ENCODE peak calls at places on chromosomes 16 and 17, in six cellular contexts. One of them, this sample, is unnamed.

GRCh38 chr17:34252138-34252889 is 2.8 kb upstream of the CCL2 start:
- DNase-seq in CD8-positive, alpha-beta T cell: no peak
- DNase-seq in prostate gland: peak; percentile 89
- DNase-seq in GM12865: peak; percentile 57
- DNase-seq in fibroblast of the aortic adventitia: peak; percentile 97
- DNase-seq in fibroblast of lung: peak; percentile 80
- DNase-seq in this sample: peak; percentile 73

GRCh38 chr16:65731840-65732239 is 610.0 kb upstream of the CDH11 start:
- DNase-seq in fibroblast of the aortic adventitia: peak; percentile 34
- DNase-seq in CD8-positive, alpha-beta T cell: no peak
- DNase-seq in prostate gland: no peak
- DNase-seq in GM12865: no peak
- DNase-seq in fibroblast of lung: no peak
- DNase-seq in this sample: no peak

GRCh38 chr17:78049609-78050008 is 78.9 kb downstream of the TMC6 start:
- DNase-seq in fibroblast of lung: no peak
- DNase-seq in fibroblast of the aortic adventitia: no peak
- DNase-seq in prostate gland: no peak
- DNase-seq in GM12865: no peak
- DNase-seq in CD8-positive, alpha-beta T cell: no peak
- DNase-seq in this sample: no peak

GRCh38 chr17:34178047-34178446 is 77.0 kb upstream of the CCL2 start:
- DNase-seq in fibroblast of the aortic adventitia: no peak
- DNase-seq in prostate gland: no peak
- DNase-seq in fibroblast of lung: no peak
- DNase-seq in CD8-positive, alpha-beta T cell: no peak
- DNase-seq in GM12865: no peak
- DNase-seq in this sample: no peak

GRCh38 chr17:75681289-75681688 is 14.2 kb downstream of the SAP30BP start:
- DNase-seq in CD8-positive, alpha-beta T cell: no peak
- DNase-seq in prostate gland: no peak
- DNase-seq in fibroblast of lung: no peak
- DNase-seq in fibroblast of the aortic adventitia: peak; percentile 56
- DNase-seq in GM12865: no peak
- DNase-seq in this sample: peak; percentile 60

GRCh38 chr16:4515611-4516233 is 22.9 kb downstream of the CDIP1 start:
- DNase-seq in fibroblast of lung: no peak
- DNase-seq in GM12865: peak; percentile 72
- DNase-seq in CD8-positive, alpha-beta T cell: no peak
- DNase-seq in prostate gland: no peak
- DNase-seq in fibroblast of the aortic adventitia: peak; percentile 41
- DNase-seq in this sample: no peak

GRCh38 chr16:47463771-47464624 is 2.9 kb downstream of the PHKB start:
- DNase-seq in fibroblast of lung: no peak
- DNase-seq in GM12865: peak; percentile 33
- DNase-seq in CD8-positive, alpha-beta T cell: no peak
- DNase-seq in prostate gland: no peak
- DNase-seq in fibroblast of the aortic adventitia: no peak
- DNase-seq in this sample: peak; percentile 3

GRCh38 chr17:48504953-48505352 is 25.9 kb downstream of the HOXB1 start:
- DNase-seq in fibroblast of the aortic adventitia: no peak
- DNase-seq in fibroblast of lung: no peak
- DNase-seq in GM12865: no peak
- DNase-seq in prostate gland: no peak
- DNase-seq in CD8-positive, alpha-beta T cell: no peak
- DNase-seq in this sample: no peak

GRCh38 chr16:29230671-29231091 is 175.8 kb downstream of the NPIPB11 start:
- DNase-seq in GM12865: no peak
- DNase-seq in CD8-positive, alpha-beta T cell: no peak
- DNase-seq in fibroblast of the aortic adventitia: peak; percentile 30
- DNase-seq in fibroblast of lung: peak; percentile 51
- DNase-seq in prostate gland: no peak
- DNase-seq in this sample: peak; percentile 76

GRCh38 chr17:82330322-82331239 is 3.0 kb downstream of the SECTM1 start:
- DNase-seq in fibroblast of the aortic adventitia: peak; percentile 76
- DNase-seq in prostate gland: no peak
- DNase-seq in GM12865: peak; percentile 49
- DNase-seq in fibroblast of lung: peak; percentile 75
- DNase-seq in CD8-positive, alpha-beta T cell: no peak
- DNase-seq in this sample: peak; percentile 84

GRCh38 chr17:13031718-13032350 is 14.0 kb upstream of the ELAC2 start:
- DNase-seq in GM12865: peak; percentile 64
- DNase-seq in fibroblast of lung: peak; percentile 59
- DNase-seq in prostate gland: no peak
- DNase-seq in CD8-positive, alpha-beta T cell: peak; percentile 27
- DNase-seq in fibroblast of the aortic adventitia: peak; percentile 72
- DNase-seq in this sample: peak; percentile 78

GRCh38 chr16:15847621-15848175 is 9.1 kb downstream of the MYH11 start:
- DNase-seq in fibroblast of the aortic adventitia: no peak
- DNase-seq in CD8-positive, alpha-beta T cell: no peak
- DNase-seq in fibroblast of lung: peak; percentile 13
- DNase-seq in prostate gland: no peak
- DNase-seq in GM12865: no peak
- DNase-seq in this sample: no peak

GRCh38 chr16:66380421-66380820 is 13.9 kb downstream of the CDH5 start:
- DNase-seq in fibroblast of lung: no peak
- DNase-seq in GM12865: no peak
- DNase-seq in CD8-positive, alpha-beta T cell: no peak
- DNase-seq in prostate gland: no peak
- DNase-seq in fibroblast of the aortic adventitia: no peak
- DNase-seq in this sample: no peak

GRCh38 chr17:78648293-78648692 is 71.1 kb upstream of the DNAH17 start:
- DNase-seq in fibroblast of the aortic adventitia: no peak
- DNase-seq in prostate gland: no peak
- DNase-seq in GM12865: no peak
- DNase-seq in CD8-positive, alpha-beta T cell: no peak
- DNase-seq in fibroblast of lung: no peak
- DNase-seq in this sample: no peak

GRCh38 chr17:35577826-35578194 is 561 bp downstream of the PEX12 start:
- DNase-seq in fibroblast of lung: peak; percentile 19
- DNase-seq in GM12865: peak; percentile 30
- DNase-seq in CD8-positive, alpha-beta T cell: no peak
- DNase-seq in fibroblast of the aortic adventitia: peak; percentile 16
- DNase-seq in prostate gland: no peak
- DNase-seq in this sample: peak; percentile 38

GRCh38 chr17:17603178-17603894 is 11.8 kb upstream of the PEMT start:
- DNase-seq in fibroblast of the aortic adventitia: no peak
- DNase-seq in fibroblast of lung: no peak
- DNase-seq in GM12865: no peak
- DNase-seq in CD8-positive, alpha-beta T cell: no peak
- DNase-seq in prostate gland: no peak
- DNase-seq in this sample: no peak

GRCh38 chr16:74842413-74842812 is 67.8 kb upstream of the FA2H start:
- DNase-seq in GM12865: no peak
- DNase-seq in CD8-positive, alpha-beta T cell: no peak
- DNase-seq in fibroblast of the aortic adventitia: no peak
- DNase-seq in prostate gland: peak; percentile 9
- DNase-seq in fibroblast of lung: no peak
- DNase-seq in this sample: no peak

GRCh38 chr17:82248815-82249638 is 20.2 kb downstream of the SLC16A3 start:
- DNase-seq in prostate gland: no peak
- DNase-seq in fibroblast of lung: no peak
- DNase-seq in fibroblast of the aortic adventitia: no peak
- DNase-seq in CD8-positive, alpha-beta T cell: no peak
- DNase-seq in GM12865: no peak
- DNase-seq in this sample: no peak

GRCh38 chr17:16422416-16422815 is 7.0 kb downstream of the TRPV2 start:
- DNase-seq in fibroblast of lung: no peak
- DNase-seq in GM12865: no peak
- DNase-seq in prostate gland: no peak
- DNase-seq in fibroblast of the aortic adventitia: no peak
- DNase-seq in CD8-positive, alpha-beta T cell: no peak
- DNase-seq in this sample: no peak

GRCh38 chr17:63333869-63334268 is 112.2 kb downstream of the CYB561 start:
- DNase-seq in fibroblast of the aortic adventitia: no peak
- DNase-seq in GM12865: no peak
- DNase-seq in prostate gland: no peak
- DNase-seq in CD8-positive, alpha-beta T cell: no peak
- DNase-seq in fibroblast of lung: no peak
- DNase-seq in this sample: no peak

DNA sequence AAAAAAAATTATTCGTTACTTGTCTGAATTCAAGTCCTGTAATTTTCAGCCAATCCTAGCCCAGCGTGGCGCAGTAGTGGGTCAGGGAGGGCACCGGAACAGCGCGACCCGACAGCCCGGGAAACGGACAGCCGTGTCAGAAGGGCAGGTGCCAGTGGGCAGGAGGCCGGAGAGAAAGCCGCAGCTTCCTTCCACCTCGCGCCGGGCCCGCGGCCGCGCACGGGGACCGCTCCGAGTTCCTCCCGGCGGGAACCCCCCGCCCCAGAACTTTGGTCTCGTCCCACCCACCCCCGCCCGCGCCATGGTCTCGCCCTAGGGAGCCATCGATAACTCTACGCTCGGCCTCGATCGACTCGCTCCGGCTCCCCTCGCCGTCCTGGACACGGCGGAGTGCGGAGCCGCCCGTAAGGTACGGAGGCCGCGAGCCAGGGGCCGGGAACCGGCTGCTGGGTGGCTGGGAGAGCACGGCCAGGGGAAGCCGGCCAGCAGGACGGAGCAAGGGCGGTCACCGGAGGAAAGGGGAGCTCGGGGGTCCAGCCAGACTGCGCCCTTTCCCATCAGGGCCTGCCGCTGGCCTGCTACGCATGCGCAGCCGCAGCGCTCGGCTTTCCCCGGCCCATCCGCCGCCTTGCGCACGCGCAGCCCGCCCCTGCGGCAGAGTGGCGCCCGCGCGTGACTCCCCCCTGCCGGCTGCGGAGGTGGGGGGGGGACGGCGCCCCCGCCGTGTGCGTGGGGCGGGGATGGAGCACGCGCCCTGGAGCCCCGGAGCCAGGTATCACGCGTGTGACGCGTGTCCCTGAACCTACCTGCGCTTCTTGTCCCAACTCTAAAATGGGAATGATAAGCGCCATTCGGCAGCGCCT is at the start of gene MLST8:
- DNase-seq in CD8-positive, alpha-beta T cell: peak; percentile 90
- DNase-seq in fibroblast of the aortic adventitia: peak; percentile 87
- DNase-seq in GM12865: peak; percentile 94
- DNase-seq in fibroblast of lung: peak; percentile 88
- DNase-seq in prostate gland: peak; percentile 74
- DNase-seq in this sample: peak; percentile 94
- TF ChIP-seq CTCF in CD8-positive, alpha-beta T cell: no peak
- TF ChIP-seq CTCF in fibroblast of the aortic adventitia: no peak
- TF ChIP-seq CTCF in GM12865: peak; percentile 31
- TF ChIP-seq CTCF in fibroblast of lung: no peak
- TF ChIP-seq CTCF in prostate gland: no peak
- TF ChIP-seq CTCF in this sample: no peak

DNA sequence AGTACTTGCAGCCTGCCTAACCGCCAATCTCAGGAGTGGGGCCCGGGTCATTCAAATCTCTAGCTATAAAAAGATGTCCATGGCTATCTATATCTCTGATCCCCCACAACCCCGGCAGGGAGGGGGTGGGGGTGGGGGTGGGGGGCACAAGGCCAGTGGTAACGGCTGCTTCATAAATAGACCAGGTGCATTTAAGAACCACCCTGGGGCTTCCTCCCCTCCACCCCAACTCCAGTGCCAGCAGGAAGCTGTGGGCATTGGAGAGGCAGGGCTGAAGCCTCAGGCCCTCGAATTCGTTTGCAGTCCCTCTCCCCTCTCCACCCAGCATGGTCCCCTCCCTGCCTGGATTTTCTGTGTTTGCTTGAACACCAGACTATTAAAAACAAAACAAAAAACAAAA is 56.0 kb downstream of the RAP1GAP2 start:
- DNase-seq in fibroblast of the aortic adventitia: no peak
- DNase-seq in prostate gland: no peak
- DNase-seq in CD8-positive, alpha-beta T cell: no peak
- DNase-seq in fibroblast of lung: no peak
- DNase-seq in GM12865: no peak
- DNase-seq in this sample: no peak
- H3K4me3 ChIP-seq in fibroblast of the aortic adventitia: no peak overlapping the region
- H3K4me3 ChIP-seq in prostate gland: no peak overlapping the region
- H3K4me3 ChIP-seq in CD8-positive, alpha-beta T cell: no peak overlapping the region
- H3K4me3 ChIP-seq in fibroblast of lung: no peak overlapping the region
- H3K4me3 ChIP-seq in GM12865: no peak overlapping the region
- H3K4me3 ChIP-seq in this sample: no peak overlapping the region

GRCh38 chr17:50148226-50149098 is 2.0 kb downstream of the PPP1R9B start:
- DNase-seq in fibroblast of the aortic adventitia: peak; percentile 36
- DNase-seq in GM12865: peak; percentile 88
- DNase-seq in prostate gland: peak; percentile 83
- DNase-seq in CD8-positive, alpha-beta T cell: peak; percentile 60
- DNase-seq in fibroblast of lung: no peak
- DNase-seq in this sample: no peak

GRCh38 chr17:50150354-50151040 is at the start of gene PPP1R9B:
- DNase-seq in GM12865: no peak
- DNase-seq in fibroblast of the aortic adventitia: no peak
- DNase-seq in CD8-positive, alpha-beta T cell: no peak
- DNase-seq in prostate gland: no peak
- DNase-seq in fibroblast of lung: no peak
- DNase-seq in this sample: no peak

GRCh38 chr17:50149099-50149424 is 1.4 kb downstream of the PPP1R9B start:
- DNase-seq in fibroblast of the aortic adventitia: no peak
- DNase-seq in fibroblast of lung: no peak
- DNase-seq in prostate gland: no peak
- DNase-seq in GM12865: no peak
- DNase-seq in CD8-positive, alpha-beta T cell: no peak
- DNase-seq in this sample: no peak

GRCh38 chr17:50151041-50151936 is 812 bp upstream of the PPP1R9B start:
- DNase-seq in CD8-positive, alpha-beta T cell: peak; percentile 76
- DNase-seq in prostate gland: peak; percentile 86
- DNase-seq in GM12865: peak; percentile 94
- DNase-seq in fibroblast of lung: peak; percentile 91
- DNase-seq in fibroblast of the aortic adventitia: peak; percentile 89
- DNase-seq in this sample: peak; percentile 98

DNA sequence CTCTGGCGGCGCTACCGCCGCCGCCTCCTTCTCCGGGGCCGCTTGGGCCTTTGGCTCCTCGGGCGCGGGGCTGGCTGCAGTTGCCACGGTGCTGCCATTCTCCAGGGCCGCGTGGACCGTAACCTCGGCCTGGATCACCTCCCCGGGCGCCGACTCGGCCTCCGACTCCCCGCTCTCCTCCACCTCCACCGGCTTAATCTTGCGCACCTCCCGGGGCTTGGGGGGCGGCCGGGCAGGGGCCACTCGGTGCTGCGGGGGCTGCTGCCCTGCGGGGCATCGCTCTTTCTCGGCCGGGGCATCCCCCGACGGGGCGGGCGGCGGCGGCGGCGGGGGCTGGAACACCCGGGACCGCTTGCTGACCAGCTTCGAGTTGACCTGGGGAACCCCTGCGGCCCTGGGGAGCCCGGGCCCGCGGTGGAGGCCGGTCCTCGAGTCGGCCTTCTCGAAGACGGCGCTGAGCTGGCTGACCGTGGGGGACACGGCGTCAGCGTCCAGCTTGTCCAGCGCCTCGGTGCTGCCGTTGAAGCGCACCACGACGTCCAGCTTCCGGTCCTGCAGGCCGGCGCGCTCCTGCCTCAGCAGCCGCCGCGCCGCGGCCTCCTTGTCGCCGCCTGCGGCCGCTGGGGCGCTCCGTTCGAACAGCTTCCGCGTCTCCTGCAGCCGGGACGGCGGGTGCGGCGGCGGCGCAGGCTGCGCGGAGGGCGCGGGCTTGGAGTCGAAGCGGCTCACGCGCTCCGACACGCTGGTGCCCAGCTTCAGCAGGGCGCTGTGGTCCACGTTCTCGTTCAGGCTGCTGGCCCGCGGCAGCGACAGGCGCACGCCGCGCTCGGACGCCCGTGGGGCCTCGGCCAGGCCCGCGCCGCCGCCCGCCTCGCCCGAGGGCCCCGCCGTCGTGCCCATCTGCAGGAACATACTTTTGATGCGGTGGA is 788 bp downstream of the PPP1R9B start:
- DNase-seq in fibroblast of the aortic adventitia: peak; percentile 29
- DNase-seq in fibroblast of lung: peak; percentile 49
- DNase-seq in CD8-positive, alpha-beta T cell: no peak
- DNase-seq in prostate gland: peak; percentile 47
- DNase-seq in GM12865: peak; percentile 78
- DNase-seq in this sample: peak; percentile 80
- TF ChIP-seq CTCF in fibroblast of the aortic adventitia: no peak
- TF ChIP-seq CTCF in fibroblast of lung: no peak
- TF ChIP-seq CTCF in CD8-positive, alpha-beta T cell: no peak
- TF ChIP-seq CTCF in prostate gland: no peak
- TF ChIP-seq CTCF in GM12865: peak; percentile 10
- TF ChIP-seq CTCF in this sample: no peak

GRCh38 chr17:42674755-42675347 is 1.9 kb downstream of the PLEKHH3 start:
- DNase-seq in fibroblast of lung: no peak
- DNase-seq in CD8-positive, alpha-beta T cell: no peak
- DNase-seq in GM12865: peak; percentile 47
- DNase-seq in prostate gland: peak; percentile 22
- DNase-seq in fibroblast of the aortic adventitia: no peak
- DNase-seq in this sample: no peak
- H3K4me3 ChIP-seq in fibroblast of lung: peak overlapping the region; percentile 74
- H3K4me3 ChIP-seq in CD8-positive, alpha-beta T cell: no peak overlapping the region
- H3K4me3 ChIP-seq in GM12865: peak overlapping the region; percentile 96
- H3K4me3 ChIP-seq in prostate gland: peak overlapping the region; percentile 66
- H3K4me3 ChIP-seq in fibroblast of the aortic adventitia: peak overlapping the region; percentile 93
- H3K4me3 ChIP-seq in this sample: peak overlapping the region; percentile 89

This sample was measured in foreskin fibroblast.